ENCODE peak calls at places on chromosomes 4 and X, in eight cellular contexts. X is A549, R is lower leg skin, U is transverse colon, T is tibial nerve, Y is K562, I is GM12892, O is heart left ventricle. A is an unnamed sample.

GRCh38 chrX:42220083-42220482 is 296.7 kb upstream of the CASK start:
- DNase-seq in O (no peak), Y (no peak), X (no peak), U (no peak), R (no peak), I (no peak), T (no peak), A (no peak)

GRCh38 chrX:123818243-123818642 is 41.6 kb upstream of the XIAP start:
- DNase-seq in U (no peak), R (no peak), T (no peak), I (no peak), X (peak), Y (no peak), O (no peak), A (peak)

GRCh38 chr4:6217716-6218381 is 17.5 kb upstream of the JAKMIP1 start:
- DNase-seq in T (no peak), Y (no peak), O (no peak), I (no peak), U (no peak), X (no peak), R (no peak), A (no peak)

GRCh38 chrX:101357166-101357795 is 8.7 kb upstream of the TIMM8A start:
- DNase-seq in Y (peak), R (no peak), X (peak), T (no peak), U (no peak), I (no peak), O (no peak), A (no peak)

GRCh38 chr4:138749303-138749702 is 266.3 kb upstream of the NOCT start:
- DNase-seq in T (no peak), R (no peak), Y (no peak), U (no peak), I (no peak), X (no peak), O (no peak), A (no peak)

GRCh38 chrX:68146054-68146453 is 287.2 kb downstream of the OPHN1 start:
- DNase-seq in X (peak), T (no peak), O (no peak), Y (peak), I (no peak), R (no peak), U (no peak), A (no peak)

GRCh38 chrX:19659929-19660328 is 144.6 kb upstream of the MAP3K15 start:
- DNase-seq in X (peak), O (no peak), U (no peak), R (no peak), T (no peak), Y (no peak), I (no peak), A (no peak)

GRCh38 chrX:103356023-103356798 is at the start of gene TCEAL9:
- DNase-seq in I (no peak), U (peak), X (peak), O (peak), Y (peak), R (no peak), T (peak), A (no peak)

GRCh38 chr4:180789929-180790328 is 1453.3 kb upstream of the TENM3 start:
- DNase-seq in R (no peak), U (no peak), I (no peak), O (no peak), X (no peak), T (no peak), Y (no peak), A (no peak)

GRCh38 chr4:41887821-41888699 is 47.2 kb upstream of the TMEM33 start:
- DNase-seq in R (no peak), O (no peak), U (peak), Y (peak), I (no peak), X (peak), T (peak), A (no peak)

GRCh38 chrX:134895785-134896184 is 95.0 kb upstream of the SMIM10 start:
- DNase-seq in T (no peak), U (no peak), Y (no peak), R (no peak), I (no peak), O (no peak), X (no peak), A (no peak)

GRCh38 chrX:150084474-150085229 is 146.4 kb upstream of the EOLA2 start:
- DNase-seq in T (no peak), U (no peak), R (no peak), O (no peak), X (peak), Y (no peak), I (no peak), A (no peak)

GRCh38 chrX:129931411-129932136 is 25.6 kb downstream of the UTP14A start:
- DNase-seq in R (peak), I (peak), U (peak), O (peak), X (peak), Y (peak), T (peak), A (peak)
- TF ChIP-seq POLR2A in R (no peak), I (no peak), U (peak), O (no peak), X (peak), Y (peak), T (no peak), A (peak)

GRCh38 chrX:154398668-154399526 is 720 bp downstream of the RPL10 start:
- DNase-seq in X (peak), U (peak), I (no peak), T (peak), O (peak), R (peak), Y (peak), A (no peak)

GRCh38 chrX:154399527-154400368 is 1.6 kb downstream of the RPL10 start:
- DNase-seq in U (no peak), X (no peak), O (no peak), T (no peak), I (no peak), Y (no peak), R (no peak), A (no peak)

GRCh38 chrX:154396948-154397887 is 959 bp upstream of the RPL10 start:
- DNase-seq in U (peak), R (peak), Y (peak), X (peak), T (peak), I (peak), O (peak), A (no peak)

GRCh38 chrX:154401045-154401799 is 3.0 kb downstream of the RPL10 start:
- DNase-seq in Y (peak), R (no peak), X (peak), O (no peak), U (no peak), T (no peak), I (no peak), A (no peak)

DNA sequence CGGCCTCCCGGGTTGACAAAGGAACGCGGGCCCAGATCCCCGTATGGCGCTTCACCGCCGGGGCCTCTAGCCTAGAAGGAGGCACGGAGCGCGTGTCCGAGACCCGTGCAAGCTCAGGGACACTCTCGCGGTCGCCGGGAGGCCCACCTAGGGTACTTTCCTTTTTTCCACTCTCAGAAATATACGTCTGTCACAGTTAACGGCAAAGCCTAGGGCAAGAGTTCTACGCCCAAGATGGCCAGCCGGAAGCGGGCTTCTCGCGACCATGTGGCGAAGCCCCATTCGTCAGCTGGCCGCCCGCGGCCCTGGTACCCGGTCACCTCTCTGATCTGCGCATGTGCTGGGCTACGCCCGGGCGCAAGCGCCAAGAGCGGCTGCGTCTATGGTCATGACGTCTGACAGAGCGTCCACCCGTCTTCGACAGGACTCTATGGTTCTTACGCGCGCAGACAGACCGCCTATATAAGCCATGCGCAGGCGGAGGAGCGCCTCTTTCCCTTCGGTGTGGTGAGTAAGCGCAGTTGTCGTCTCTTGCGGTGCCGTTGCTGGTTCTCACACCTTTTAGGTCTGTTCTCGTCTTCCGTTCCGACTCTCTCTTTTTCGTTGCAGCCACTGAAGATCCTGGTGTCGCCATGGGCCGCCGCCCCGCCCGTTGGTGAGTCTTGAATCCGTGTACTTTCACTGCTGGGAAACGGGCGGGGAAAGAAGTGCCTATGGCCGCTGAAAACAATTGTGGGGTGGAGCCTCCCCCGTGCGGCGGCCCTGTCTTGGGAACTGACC is at the start of gene RPL10:
- DNase-seq in O (peak), T (peak), Y (peak), R (peak), I (peak), U (peak), X (peak), A (peak)
- TF ChIP-seq POLR2A in O (no peak), T (peak), Y (peak), R (peak), I (peak), U (peak), X (peak), A (peak)

DNA sequence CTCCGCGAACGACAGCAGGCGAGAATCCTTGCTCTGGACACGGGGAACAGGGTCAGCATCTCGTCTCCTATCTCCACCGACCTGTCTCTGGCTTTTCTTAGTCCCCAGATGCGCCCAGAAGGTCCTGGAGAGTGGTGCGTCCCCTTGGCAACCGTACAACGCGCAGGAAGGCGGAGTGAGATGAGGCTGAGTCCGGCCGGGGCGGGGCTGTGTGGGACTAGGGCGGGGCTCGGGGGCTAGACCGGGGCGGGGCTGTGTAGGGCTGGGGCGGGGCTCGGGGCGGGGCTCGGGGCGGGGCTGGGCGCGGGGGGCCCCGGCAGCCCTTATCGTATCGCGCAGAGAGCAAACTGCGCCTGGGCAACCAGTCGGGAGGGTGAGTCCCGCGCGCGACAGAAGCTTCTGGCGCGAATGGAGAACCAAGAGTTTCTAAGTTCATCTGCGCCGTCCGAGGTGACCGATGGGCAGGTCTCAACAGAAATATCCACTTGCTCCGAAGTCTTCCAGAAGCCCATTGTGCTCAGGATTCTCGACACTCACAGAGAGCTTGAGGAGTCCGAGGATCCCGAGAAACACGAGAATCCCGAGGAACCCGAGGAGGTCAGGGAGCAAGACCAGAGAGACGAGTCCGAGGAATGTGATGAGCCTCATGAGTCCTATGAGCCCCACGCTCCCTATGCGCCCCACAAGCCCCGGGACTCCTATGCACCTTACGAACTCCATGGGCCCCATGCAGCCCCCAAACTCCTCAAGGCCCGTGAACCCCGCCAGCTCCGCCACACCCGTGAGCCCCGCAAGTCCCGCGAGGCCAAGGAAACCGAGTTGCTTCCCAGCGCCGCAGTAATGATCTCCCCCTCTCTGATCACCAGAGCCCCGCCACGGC is 24.9 kb downstream of the ARL9 start:
- DNase-seq in U (peak), Y (peak), X (peak), R (peak), T (peak), I (peak), O (peak), A (peak)
- TF ChIP-seq POLR2A in U (no peak), Y (peak), X (peak), R (no peak), T (peak), I (no peak), O (no peak), A (peak)

GRCh38 chr4:127881565-127881869 is 824 bp downstream of the PLK4 start:
- DNase-seq in I (no peak), Y (no peak), R (no peak), T (no peak), U (no peak), X (no peak), O (no peak), A (no peak)
- TF ChIP-seq POLR2A in I (no peak), Y (no peak), R (no peak), T (no peak), U (no peak), X (peak), O (no peak), A (no peak)

GRCh38 chr4:115675721-115676120 is 562.3 kb upstream of the NDST4 start:
- DNase-seq in Y (no peak), X (no peak), O (no peak), R (no peak), I (no peak), U (no peak), T (no peak), A (no peak)
- TF ChIP-seq POLR2A in Y (no peak), X (no peak), O (no peak), R (no peak), I (no peak), U (no peak), T (no peak), A (no peak)

DNA sequence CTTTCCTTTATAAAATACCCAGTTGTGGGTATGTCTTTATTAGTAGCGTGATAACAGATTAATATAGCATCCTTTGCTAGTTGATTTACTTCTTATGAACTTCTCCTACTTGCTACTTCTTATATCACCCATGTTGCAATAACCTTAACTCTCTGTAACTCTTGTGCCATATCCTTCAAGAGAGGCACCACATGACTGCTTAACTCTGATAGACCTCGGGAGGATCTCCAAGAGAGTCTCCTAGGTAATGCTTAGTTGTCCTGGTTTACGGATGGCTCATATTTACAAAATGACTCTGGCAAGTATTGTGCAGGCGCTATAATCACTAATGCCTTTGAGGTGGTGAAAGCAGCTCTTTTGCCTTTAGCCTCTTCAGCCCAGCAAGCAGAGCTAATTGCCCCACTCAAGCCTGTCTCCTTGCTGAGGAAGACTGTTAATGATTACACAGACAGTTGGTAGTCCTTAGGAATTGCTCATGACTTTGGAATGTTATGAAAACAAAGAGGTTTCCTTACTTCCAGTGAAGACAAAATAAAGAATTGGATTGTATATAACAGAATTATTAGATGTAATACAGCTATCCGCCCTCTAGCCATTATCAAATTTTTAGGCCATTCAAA is 1305.8 kb downstream of the PCDH7 start:
- DNase-seq in O (no peak), R (no peak), T (no peak), Y (no peak), U (peak), I (no peak), X (peak), A (peak)
- TF ChIP-seq POLR2A in O (no peak), R (no peak), T (no peak), Y (no peak), U (no peak), I (no peak), X (no peak), A (no peak)

GRCh38 chr4:76459291-76459723 is 24.3 kb downstream of the SHROOM3 start:
- DNase-seq in Y (peak), O (no peak), T (no peak), X (peak), R (no peak), I (no peak), U (no peak), A (peak)
- TF ChIP-seq POLR2A in Y (no peak), O (no peak), T (no peak), X (no peak), R (no peak), I (no peak), U (no peak), A (peak)

DNA sequence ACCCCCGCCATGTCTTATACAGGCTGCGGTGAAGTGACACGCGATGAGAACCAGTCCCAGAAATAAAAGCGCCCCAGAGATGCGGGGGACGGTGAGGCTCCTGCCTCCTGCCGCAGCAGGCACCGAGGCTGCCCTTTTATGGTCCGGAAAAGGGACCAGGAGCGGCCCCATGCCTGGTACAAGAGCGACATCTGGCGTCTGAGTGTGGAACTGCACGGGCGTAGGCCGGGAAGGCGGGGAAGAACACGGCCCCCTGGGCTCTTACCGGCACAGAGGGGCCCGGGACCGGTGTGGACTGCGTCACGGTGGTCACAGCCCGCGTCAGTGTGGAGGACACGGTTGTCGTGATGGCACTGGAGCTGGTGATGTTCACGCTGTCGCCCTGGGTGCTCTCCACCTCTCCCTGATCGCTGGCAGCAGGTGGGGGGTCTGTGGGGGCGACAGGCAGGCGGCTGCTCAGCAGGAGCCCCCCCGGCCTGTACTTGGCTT is 8.9 kb upstream of the RENBP start:
- DNase-seq in R (peak), X (peak), U (peak), O (peak), I (peak), Y (peak), T (peak), A (peak)
- TF ChIP-seq POLR2A in R (no peak), X (no peak), U (no peak), O (no peak), I (no peak), Y (peak), T (no peak), A (no peak)

GRCh38 chr4:101347557-101348366 is 436 bp upstream of the PPP3CA start:
- DNase-seq in T (peak), O (peak), Y (peak), U (peak), R (peak), I (peak), X (peak), A (peak)
- TF ChIP-seq POLR2A in T (peak), O (no peak), Y (no peak), U (peak), R (no peak), I (peak), X (peak), A (peak)